ENCODE peak calls at places on chromosomes 13 and 19, in seven cellular contexts. One of them, this sample, is unnamed.

GRCh38 chr19:49749055-49749716 is 13.9 kb downstream of the TSKS start:
- DNase-seq in mesothelial cell of epicardium: no peak
- DNase-seq in T-cell: no peak
- DNase-seq in COLO829: no peak
- DNase-seq in amniotic stem cell: no peak
- DNase-seq in CD8-positive, alpha-beta T cell: no peak
- DNase-seq in neural progenitor cell: no peak
- DNase-seq in this sample: no peak

GRCh38 chr19:31303262-31303815 is 45.9 kb downstream of the TSHZ3 start:
- DNase-seq in CD8-positive, alpha-beta T cell: no peak
- DNase-seq in COLO829: no peak
- DNase-seq in T-cell: no peak
- DNase-seq in amniotic stem cell: no peak
- DNase-seq in mesothelial cell of epicardium: no peak
- DNase-seq in neural progenitor cell: no peak
- DNase-seq in this sample: no peak

GRCh38 chr19:1251503-1252220 is 3.3 kb downstream of the MIDN start:
- DNase-seq in neural progenitor cell: peak
- DNase-seq in COLO829: no peak
- DNase-seq in T-cell: peak
- DNase-seq in CD8-positive, alpha-beta T cell: no peak
- DNase-seq in mesothelial cell of epicardium: no peak
- DNase-seq in amniotic stem cell: no peak
- DNase-seq in this sample: no peak

GRCh38 chr13:83975668-83976165 is 93.4 kb upstream of the SLITRK1 start:
- DNase-seq in T-cell: no peak
- DNase-seq in CD8-positive, alpha-beta T cell: no peak
- DNase-seq in neural progenitor cell: no peak
- DNase-seq in COLO829: no peak
- DNase-seq in amniotic stem cell: no peak
- DNase-seq in mesothelial cell of epicardium: no peak
- DNase-seq in this sample: no peak

GRCh38 chr13:113991191-113991669 is 17.4 kb upstream of the C13orf46 start:
- DNase-seq in CD8-positive, alpha-beta T cell: no peak
- DNase-seq in mesothelial cell of epicardium: no peak
- DNase-seq in neural progenitor cell: no peak
- DNase-seq in T-cell: no peak
- DNase-seq in COLO829: no peak
- DNase-seq in amniotic stem cell: no peak
- DNase-seq in this sample: no peak

GRCh38 chr19:28793391-28794168 is 419.4 kb downstream of the UQCRFS1 start:
- DNase-seq in neural progenitor cell: peak
- DNase-seq in T-cell: no peak
- DNase-seq in mesothelial cell of epicardium: no peak
- DNase-seq in amniotic stem cell: no peak
- DNase-seq in CD8-positive, alpha-beta T cell: no peak
- DNase-seq in COLO829: no peak
- DNase-seq in this sample: no peak

GRCh38 chr13:22229916-22230315 is 559.0 kb downstream of the FGF9 start:
- DNase-seq in mesothelial cell of epicardium: no peak
- DNase-seq in COLO829: no peak
- DNase-seq in T-cell: no peak
- DNase-seq in CD8-positive, alpha-beta T cell: no peak
- DNase-seq in amniotic stem cell: no peak
- DNase-seq in neural progenitor cell: no peak
- DNase-seq in this sample: no peak

GRCh38 chr13:88144580-88144979 is 473.4 kb downstream of the SLITRK5 start:
- DNase-seq in neural progenitor cell: no peak
- DNase-seq in CD8-positive, alpha-beta T cell: no peak
- DNase-seq in mesothelial cell of epicardium: no peak
- DNase-seq in amniotic stem cell: no peak
- DNase-seq in COLO829: no peak
- DNase-seq in T-cell: no peak
- DNase-seq in this sample: no peak

GRCh38 chr13:65966991-65967451 is 1263.1 kb downstream of the PCDH9 start:
- DNase-seq in CD8-positive, alpha-beta T cell: no peak
- DNase-seq in amniotic stem cell: no peak
- DNase-seq in neural progenitor cell: peak
- DNase-seq in COLO829: peak
- DNase-seq in T-cell: no peak
- DNase-seq in mesothelial cell of epicardium: no peak
- DNase-seq in this sample: peak

GRCh38 chr19:29629836-29630534 is 23.9 kb downstream of the POP4 start:
- DNase-seq in amniotic stem cell: no peak
- DNase-seq in COLO829: no peak
- DNase-seq in T-cell: no peak
- DNase-seq in neural progenitor cell: no peak
- DNase-seq in CD8-positive, alpha-beta T cell: no peak
- DNase-seq in mesothelial cell of epicardium: no peak
- DNase-seq in this sample: no peak

GRCh38 chr13:88196106-88196505 is 524.9 kb downstream of the SLITRK5 start:
- DNase-seq in COLO829: no peak
- DNase-seq in mesothelial cell of epicardium: no peak
- DNase-seq in CD8-positive, alpha-beta T cell: no peak
- DNase-seq in amniotic stem cell: no peak
- DNase-seq in neural progenitor cell: no peak
- DNase-seq in T-cell: no peak
- DNase-seq in this sample: peak

GRCh38 chr19:49019242-49019932 is 2.5 kb upstream of the LHB start:
- DNase-seq in neural progenitor cell: peak
- DNase-seq in amniotic stem cell: no peak
- DNase-seq in T-cell: peak
- DNase-seq in CD8-positive, alpha-beta T cell: peak
- DNase-seq in mesothelial cell of epicardium: no peak
- DNase-seq in COLO829: peak
- DNase-seq in this sample: peak

GRCh38 chr13:51768378-51768921 is 35.5 kb downstream of the DHRS12 start:
- DNase-seq in T-cell: no peak
- DNase-seq in neural progenitor cell: peak
- DNase-seq in amniotic stem cell: no peak
- DNase-seq in mesothelial cell of epicardium: no peak
- DNase-seq in COLO829: no peak
- DNase-seq in CD8-positive, alpha-beta T cell: no peak
- DNase-seq in this sample: no peak

GRCh38 chr13:71517004-71517403 is 350.0 kb downstream of the DACH1 start:
- DNase-seq in neural progenitor cell: no peak
- DNase-seq in CD8-positive, alpha-beta T cell: no peak
- DNase-seq in COLO829: no peak
- DNase-seq in T-cell: no peak
- DNase-seq in amniotic stem cell: no peak
- DNase-seq in mesothelial cell of epicardium: no peak
- DNase-seq in this sample: no peak

GRCh38 chr13:94335786-94336357 is 143.6 kb downstream of the DCT start:
- DNase-seq in amniotic stem cell: no peak
- DNase-seq in mesothelial cell of epicardium: no peak
- DNase-seq in CD8-positive, alpha-beta T cell: no peak
- DNase-seq in COLO829: no peak
- DNase-seq in T-cell: no peak
- DNase-seq in neural progenitor cell: no peak
- DNase-seq in this sample: no peak

GRCh38 chr13:113489171-113489548 is 1.4 kb downstream of the DCUN1D2 start:
- DNase-seq in COLO829: no peak
- DNase-seq in T-cell: no peak
- DNase-seq in mesothelial cell of epicardium: no peak
- DNase-seq in amniotic stem cell: no peak
- DNase-seq in CD8-positive, alpha-beta T cell: no peak
- DNase-seq in neural progenitor cell: peak
- DNase-seq in this sample: no peak

GRCh38 chr19:3358919-3359849 is 7.2 kb upstream of the NFIC start:
- DNase-seq in amniotic stem cell: no peak
- DNase-seq in neural progenitor cell: peak
- DNase-seq in mesothelial cell of epicardium: no peak
- DNase-seq in CD8-positive, alpha-beta T cell: peak
- DNase-seq in COLO829: no peak
- DNase-seq in T-cell: peak
- DNase-seq in this sample: peak

GRCh38 chr19:7522923-7523667 is 671 bp downstream of the MCOLN1 start:
- DNase-seq in neural progenitor cell: peak
- DNase-seq in amniotic stem cell: no peak
- DNase-seq in CD8-positive, alpha-beta T cell: no peak
- DNase-seq in T-cell: no peak
- DNase-seq in COLO829: no peak
- DNase-seq in mesothelial cell of epicardium: no peak
- DNase-seq in this sample: no peak

GRCh38 chr19:48102870-48103751 is 7.5 kb downstream of the PLA2G4C start:
- DNase-seq in CD8-positive, alpha-beta T cell: no peak
- DNase-seq in neural progenitor cell: peak
- DNase-seq in mesothelial cell of epicardium: no peak
- DNase-seq in T-cell: peak
- DNase-seq in amniotic stem cell: no peak
- DNase-seq in COLO829: peak
- DNase-seq in this sample: peak

GRCh38 chr19:1104452-1105216 is 840 bp downstream of the GPX4 start:
- DNase-seq in mesothelial cell of epicardium: peak
- DNase-seq in amniotic stem cell: no peak
- DNase-seq in neural progenitor cell: peak
- DNase-seq in CD8-positive, alpha-beta T cell: no peak
- DNase-seq in COLO829: peak
- DNase-seq in T-cell: peak
- DNase-seq in this sample: peak

GRCh38 chr19:40348961-40349507 is 539 bp downstream of the PLD3 start:
- DNase-seq in T-cell: no peak
- DNase-seq in mesothelial cell of epicardium: no peak
- DNase-seq in amniotic stem cell: no peak
- DNase-seq in COLO829: no peak
- DNase-seq in CD8-positive, alpha-beta T cell: no peak
- DNase-seq in neural progenitor cell: peak
- DNase-seq in this sample: peak

GRCh38 chr19:46404884-46405658 is 8.3 kb downstream of the CCDC8 start:
- DNase-seq in COLO829: no peak
- DNase-seq in neural progenitor cell: peak
- DNase-seq in CD8-positive, alpha-beta T cell: no peak
- DNase-seq in mesothelial cell of epicardium: peak
- DNase-seq in T-cell: no peak
- DNase-seq in amniotic stem cell: no peak
- DNase-seq in this sample: peak

GRCh38 chr19:6464070-6464873 is at the start of gene CRB3:
- DNase-seq in T-cell: peak
- DNase-seq in amniotic stem cell: no peak
- DNase-seq in CD8-positive, alpha-beta T cell: peak
- DNase-seq in COLO829: no peak
- DNase-seq in mesothelial cell of epicardium: peak
- DNase-seq in neural progenitor cell: peak
- DNase-seq in this sample: no peak

GRCh38 chr13:62598708-62599107 is 1183.1 kb upstream of the PCDH20 start:
- DNase-seq in amniotic stem cell: no peak
- DNase-seq in COLO829: no peak
- DNase-seq in CD8-positive, alpha-beta T cell: no peak
- DNase-seq in T-cell: no peak
- DNase-seq in neural progenitor cell: peak
- DNase-seq in mesothelial cell of epicardium: no peak
- DNase-seq in this sample: no peak

GRCh38 chr13:76991432-76991795 is 467 bp upstream of the CLN5 start:
- DNase-seq in amniotic stem cell: no peak
- DNase-seq in COLO829: no peak
- DNase-seq in CD8-positive, alpha-beta T cell: peak
- DNase-seq in mesothelial cell of epicardium: no peak
- DNase-seq in neural progenitor cell: peak
- DNase-seq in T-cell: peak
- DNase-seq in this sample: peak

GRCh38 chr13:22178878-22179277 is 508.0 kb downstream of the FGF9 start:
- DNase-seq in amniotic stem cell: no peak
- DNase-seq in COLO829: no peak
- DNase-seq in CD8-positive, alpha-beta T cell: no peak
- DNase-seq in neural progenitor cell: no peak
- DNase-seq in T-cell: no peak
- DNase-seq in mesothelial cell of epicardium: no peak
- DNase-seq in this sample: no peak

GRCh38 chr13:62799038-62799535 is 1383.4 kb upstream of the PCDH20 start:
- DNase-seq in amniotic stem cell: no peak
- DNase-seq in mesothelial cell of epicardium: no peak
- DNase-seq in neural progenitor cell: no peak
- DNase-seq in COLO829: no peak
- DNase-seq in T-cell: no peak
- DNase-seq in CD8-positive, alpha-beta T cell: no peak
- DNase-seq in this sample: no peak